ENCODE peak calls at places on chromosomes 16 and 17, in five cellular contexts. M, L, Y, A and F are unnamed samples.
A peak's percentile ranks its signal among the peaks of the same experiment; 100 is the strongest.

GRCh38 chr16:87235810-87236515 is 81.2 kb downstream of the C16orf95 start:
- DNase-seq in L (no peak), A (no peak), Y (no peak), M (no peak), F (no peak)

GRCh38 chr16:10297341-10298006 is 88.4 kb upstream of the ATF7IP2 start:
- DNase-seq in Y (no peak), A (no peak), L (peak; percentile 41), M (no peak), F (peak; percentile 6)

GRCh38 chr17:75373290-75373689 is 32.2 kb downstream of the GRB2 start:
- DNase-seq in L (no peak), Y (no peak), A (no peak), M (no peak), F (no peak)

GRCh38 chr16:71584543-71585317 is 7.8 kb upstream of the TAT start:
- DNase-seq in A (no peak), Y (no peak), M (no peak), L (no peak), F (no peak)

GRCh38 chr16:86665319-86665675 is 86.9 kb downstream of the FOXL1 start:
- DNase-seq in A (no peak), M (no peak), Y (no peak), L (no peak), F (no peak)

GRCh38 chr17:57861000-57861736 is 11.3 kb upstream of the MRPS23 start:
- DNase-seq in L (peak; percentile 93), Y (peak; percentile 91), M (peak; percentile 20), A (no peak), F (no peak)

GRCh38 chr16:85090873-85091521 is 21.3 kb downstream of the CIBAR2 start:
- DNase-seq in L (peak; percentile 43), A (no peak), Y (peak; percentile 90), M (no peak), F (no peak)

GRCh38 chr16:57544129-57544653 is 1.7 kb downstream of the ADGRG5 start:
- DNase-seq in M (no peak), A (no peak), L (peak; percentile 95), Y (no peak), F (peak; percentile 57)

GRCh38 chr17:8176197-8176940 is at the start of gene TMEM107:
- DNase-seq in Y (peak; percentile 89), L (peak; percentile 97), A (peak; percentile 81), M (peak; percentile 87), F (peak; percentile 90)

GRCh38 chr17:78600181-78600651 is 23.0 kb upstream of the DNAH17 start:
- DNase-seq in A (no peak), L (peak; percentile 26), M (no peak), Y (no peak), F (no peak)

GRCh38 chr17:77371117-77371887 is 230.5 kb downstream of the SEC14L1 start:
- DNase-seq in Y (no peak), A (no peak), L (peak; percentile 6), M (no peak), F (no peak)